ENCODE peak calls at places on chromosomes 3 and 15, in six cellular contexts. One of them, this sample, is unnamed.

GRCh38 chr3:33113772-33114621 is at the start of gene CRTAP:
- DNase-seq in left ventricle myocardium inferior: peak
- DNase-seq in MCF 10A: peak
- DNase-seq in mammary epithelial cell: peak
- DNase-seq in WTC11: peak
- DNase-seq in thyroid gland: peak
- DNase-seq in this sample: peak

GRCh38 chr15:39942101-39942752 is 8.3 kb downstream of the EIF2AK4 start:
- DNase-seq in left ventricle myocardium inferior: no peak
- DNase-seq in MCF 10A: peak
- DNase-seq in mammary epithelial cell: no peak
- DNase-seq in WTC11: no peak
- DNase-seq in thyroid gland: no peak
- DNase-seq in this sample: no peak

GRCh38 chr3:149605902-149606301 is 51.9 kb downstream of the WWTR1 start:
- DNase-seq in left ventricle myocardium inferior: no peak
- DNase-seq in MCF 10A: no peak
- DNase-seq in mammary epithelial cell: peak
- DNase-seq in WTC11: no peak
- DNase-seq in thyroid gland: no peak
- DNase-seq in this sample: no peak

GRCh38 chr3:112334709-112335108 is 1.8 kb downstream of the CD200 start:
- DNase-seq in left ventricle myocardium inferior: no peak
- DNase-seq in MCF 10A: no peak
- DNase-seq in mammary epithelial cell: no peak
- DNase-seq in WTC11: no peak
- DNase-seq in thyroid gland: no peak
- DNase-seq in this sample: no peak

GRCh38 chr3:184359610-184360009 is 1.8 kb downstream of the CLCN2 start:
- DNase-seq in left ventricle myocardium inferior: no peak
- DNase-seq in MCF 10A: no peak
- DNase-seq in mammary epithelial cell: no peak
- DNase-seq in WTC11: no peak
- DNase-seq in thyroid gland: no peak
- DNase-seq in this sample: no peak

GRCh38 chr3:46731795-46732194 is 14.1 kb upstream of the PRSS50 start:
- DNase-seq in left ventricle myocardium inferior: no peak
- DNase-seq in MCF 10A: no peak
- DNase-seq in mammary epithelial cell: no peak
- DNase-seq in WTC11: no peak
- DNase-seq in thyroid gland: no peak
- DNase-seq in this sample: no peak

GRCh38 chr3:79937567-79937966 is 169.8 kb upstream of the ROBO1 start:
- DNase-seq in left ventricle myocardium inferior: no peak
- DNase-seq in MCF 10A: peak
- DNase-seq in mammary epithelial cell: peak
- DNase-seq in WTC11: no peak
- DNase-seq in thyroid gland: no peak
- DNase-seq in this sample: peak

GRCh38 chr15:29309139-29309538 is 39.5 kb upstream of the NSMCE3 start:
- DNase-seq in left ventricle myocardium inferior: no peak
- DNase-seq in MCF 10A: no peak
- DNase-seq in mammary epithelial cell: no peak
- DNase-seq in WTC11: no peak
- DNase-seq in thyroid gland: no peak
- DNase-seq in this sample: no peak

GRCh38 chr3:133476971-133477375 is 77.1 kb downstream of the BFSP2 start:
- DNase-seq in left ventricle myocardium inferior: no peak
- DNase-seq in MCF 10A: no peak
- DNase-seq in mammary epithelial cell: no peak
- DNase-seq in WTC11: no peak
- DNase-seq in thyroid gland: no peak
- DNase-seq in this sample: no peak

GRCh38 chr3:190239325-190239724 is 82.9 kb downstream of the CLDN1 start:
- DNase-seq in left ventricle myocardium inferior: no peak
- DNase-seq in MCF 10A: no peak
- DNase-seq in mammary epithelial cell: no peak
- DNase-seq in WTC11: no peak
- DNase-seq in thyroid gland: no peak
- DNase-seq in this sample: no peak

GRCh38 chr3:183587337-183587736 is 31.8 kb upstream of the KLHL6 start:
- DNase-seq in left ventricle myocardium inferior: no peak
- DNase-seq in MCF 10A: no peak
- DNase-seq in mammary epithelial cell: no peak
- DNase-seq in WTC11: no peak
- DNase-seq in thyroid gland: no peak
- DNase-seq in this sample: no peak

GRCh38 chr15:72491768-72492167 is 17.6 kb downstream of the ARIH1 start:
- DNase-seq in left ventricle myocardium inferior: no peak
- DNase-seq in MCF 10A: peak
- DNase-seq in mammary epithelial cell: peak
- DNase-seq in WTC11: no peak
- DNase-seq in thyroid gland: no peak
- DNase-seq in this sample: no peak

GRCh38 chr15:68775671-68776476 is 44.8 kb downstream of the ANP32A start:
- DNase-seq in left ventricle myocardium inferior: peak
- DNase-seq in MCF 10A: no peak
- DNase-seq in mammary epithelial cell: no peak
- DNase-seq in WTC11: no peak
- DNase-seq in thyroid gland: peak
- DNase-seq in this sample: no peak

GRCh38 chr15:85860394-85861161 is 65.9 kb upstream of the KLHL25 start:
- DNase-seq in left ventricle myocardium inferior: no peak
- DNase-seq in MCF 10A: no peak
- DNase-seq in mammary epithelial cell: no peak
- DNase-seq in WTC11: no peak
- DNase-seq in thyroid gland: no peak
- DNase-seq in this sample: peak

GRCh38 chr3:16513141-16514020 is at the start of gene RFTN1:
- DNase-seq in left ventricle myocardium inferior: peak
- DNase-seq in MCF 10A: peak
- DNase-seq in mammary epithelial cell: peak
- DNase-seq in WTC11: peak
- DNase-seq in thyroid gland: peak
- DNase-seq in this sample: peak

GRCh38 chr15:63465104-63465503 is 39.3 kb upstream of the USP3 start:
- DNase-seq in left ventricle myocardium inferior: no peak
- DNase-seq in MCF 10A: peak
- DNase-seq in mammary epithelial cell: peak
- DNase-seq in WTC11: no peak
- DNase-seq in thyroid gland: no peak
- DNase-seq in this sample: no peak

GRCh38 chr3:46877671-46878125 is at the start of gene PTH1R:
- DNase-seq in left ventricle myocardium inferior: no peak
- DNase-seq in MCF 10A: no peak
- DNase-seq in mammary epithelial cell: no peak
- DNase-seq in WTC11: no peak
- DNase-seq in thyroid gland: no peak
- DNase-seq in this sample: no peak

GRCh38 chr15:96335429-96335807 is 4.9 kb downstream of the NR2F2 start:
- DNase-seq in left ventricle myocardium inferior: no peak
- DNase-seq in MCF 10A: peak
- DNase-seq in mammary epithelial cell: no peak
- DNase-seq in WTC11: no peak
- DNase-seq in thyroid gland: no peak
- DNase-seq in this sample: no peak

GRCh38 chr3:100535610-100535943 is 43.2 kb downstream of the TMEM45A start:
- DNase-seq in left ventricle myocardium inferior: no peak
- DNase-seq in MCF 10A: no peak
- DNase-seq in mammary epithelial cell: no peak
- DNase-seq in WTC11: no peak
- DNase-seq in thyroid gland: no peak
- DNase-seq in this sample: no peak

GRCh38 chr3:55661141-55661540 is 174.0 kb upstream of the WNT5A start:
- DNase-seq in left ventricle myocardium inferior: no peak
- DNase-seq in MCF 10A: no peak
- DNase-seq in mammary epithelial cell: no peak
- DNase-seq in WTC11: no peak
- DNase-seq in thyroid gland: no peak
- DNase-seq in this sample: no peak

GRCh38 chr3:134249935-134250716 is 533 bp downstream of the RYK start:
- DNase-seq in left ventricle myocardium inferior: peak
- DNase-seq in MCF 10A: peak
- DNase-seq in mammary epithelial cell: peak
- DNase-seq in WTC11: peak
- DNase-seq in thyroid gland: peak
- DNase-seq in this sample: peak

GRCh38 chr3:61315874-61316273 is 64.6 kb upstream of the FHIT start:
- DNase-seq in left ventricle myocardium inferior: no peak
- DNase-seq in MCF 10A: peak
- DNase-seq in mammary epithelial cell: peak
- DNase-seq in WTC11: peak
- DNase-seq in thyroid gland: peak
- DNase-seq in this sample: peak

GRCh38 chr3:186760883-186761447 is 22.4 kb upstream of the EIF4A2 start:
- DNase-seq in left ventricle myocardium inferior: no peak
- DNase-seq in MCF 10A: no peak
- DNase-seq in mammary epithelial cell: no peak
- DNase-seq in WTC11: no peak
- DNase-seq in thyroid gland: peak
- DNase-seq in this sample: no peak

GRCh38 chr3:129022114-129022994 is 21.2 kb downstream of the EFCC1 start:
- DNase-seq in left ventricle myocardium inferior: peak
- DNase-seq in MCF 10A: no peak
- DNase-seq in mammary epithelial cell: no peak
- DNase-seq in WTC11: no peak
- DNase-seq in thyroid gland: peak
- DNase-seq in this sample: no peak

GRCh38 chr3:170128259-170128976 is 53.1 kb downstream of the PHC3 start:
- DNase-seq in left ventricle myocardium inferior: no peak
- DNase-seq in MCF 10A: peak
- DNase-seq in mammary epithelial cell: no peak
- DNase-seq in WTC11: no peak
- DNase-seq in thyroid gland: no peak
- DNase-seq in this sample: no peak